ENCODE peak calls at places on chromosome 16, in eight cellular contexts. L is Panc1, S is A172, W is GM13976, D is hippocampal formation, H is DMS79 treated with DMSO at 0.1 percent for 48 hours, E is neural progenitor cell, X is EL. V is an unnamed sample.

GRCh38 chr16:56964243-56965148 is 2.7 kb downstream of the CETP start:
- DNase-seq in L (no peak), S (peak; percentile 44), W (peak; percentile 90), D (peak; percentile 50), H (no peak), E (peak; percentile 96), X (peak; percentile 93), V (peak; percentile 94)

GRCh38 chr16:67087803-67088202 is 21.9 kb upstream of the PHAF1 start:
- DNase-seq in L (no peak), S (no peak), W (no peak), D (no peak), H (peak; percentile 29), E (no peak), X (no peak), V (no peak)

GRCh38 chr16:762049-762513 is 1.5 kb downstream of the MSLN start:
- DNase-seq in L (no peak), S (no peak), W (no peak), D (no peak), H (no peak), E (peak; percentile 53), X (no peak), V (no peak)

GRCh38 chr16:75267631-75268264 is 16.3 kb upstream of the BCAR1 start:
- DNase-seq in L (no peak), S (peak; percentile 91), W (no peak), D (no peak), H (peak; percentile 68), E (no peak), X (peak; percentile 75), V (no peak)

GRCh38 chr16:4882633-4883285 is 35.5 kb downstream of the UBN1 start:
- DNase-seq in L (peak; percentile 38), S (peak; percentile 97), W (no peak), D (no peak), H (peak; percentile 93), E (no peak), X (peak; percentile 46), V (no peak)

GRCh38 chr16:27033281-27033680 is 33.4 kb upstream of the C16orf82 start:
- DNase-seq in L (no peak), S (no peak), W (no peak), D (no peak), H (no peak), E (no peak), X (no peak), V (no peak)

GRCh38 chr16:85652431-85653221 is 36.1 kb downstream of the GINS2 start:
- DNase-seq in L (no peak), S (no peak), W (peak; percentile 64), D (peak; percentile 76), H (peak; percentile 10), E (peak; percentile 80), X (peak; percentile 42), V (no peak)

GRCh38 chr16:4152267-4152666 is 36.0 kb upstream of the ADCY9 start:
- DNase-seq in L (no peak), S (no peak), W (no peak), D (no peak), H (no peak), E (no peak), X (no peak), V (no peak)

GRCh38 chr16:65878347-65878746 is 488.1 kb upstream of the CDH5 start:
- DNase-seq in L (no peak), S (no peak), W (no peak), D (no peak), H (no peak), E (no peak), X (no peak), V (no peak)

GRCh38 chr16:68190099-68190498 is 45.8 kb downstream of the ESRP2 start:
- DNase-seq in L (no peak), S (no peak), W (no peak), D (no peak), H (no peak), E (no peak), X (no peak), V (no peak)

GRCh38 chr16:12574721-12575120 is 229.0 kb downstream of the CPPED1 start:
- DNase-seq in L (no peak), S (no peak), W (no peak), D (no peak), H (no peak), E (no peak), X (no peak), V (no peak)

GRCh38 chr16:75251280-75252048 is at the start of gene BCAR1:
- DNase-seq in L (no peak), S (peak; percentile 70), W (peak; percentile 94), D (peak; percentile 87), H (peak; percentile 63), E (peak; percentile 97), X (peak; percentile 93), V (peak; percentile 96)

V was measured in H9.